ENCODE peak calls at places on chromosomes 11 and 22, in six cellular contexts. R, S, T, P, O and N are unnamed samples.

GRCh38 chr22:38849816-38850215 is 6.0 kb upstream of the NPTXR start:
- DNase-seq in R (no peak), S (no peak), T (no peak), P (no peak), O (no peak), N (no peak)

GRCh38 chr11:14455648-14456430 is 43.8 kb downstream of the COPB1 start:
- DNase-seq in R (no peak), S (no peak), T (no peak), P (no peak), O (no peak), N (no peak)

GRCh38 chr11:122210378-122210995 is 94.5 kb upstream of the BLID start:
- DNase-seq in R (no peak), S (no peak), T (no peak), P (no peak), O (no peak), N (no peak)

GRCh38 chr22:37419916-37420655 is 7.2 kb downstream of the ELFN2 start:
- DNase-seq in R (no peak), S (no peak), T (peak), P (no peak), O (no peak), N (no peak)

GRCh38 chr11:70456921-70457532 is 58.7 kb downstream of the CTTN start:
- DNase-seq in R (no peak), S (peak), T (peak), P (no peak), O (no peak), N (no peak)

GRCh38 chr11:2312232-2313042 is 10.6 kb downstream of the TSPAN32 start:
- DNase-seq in R (no peak), S (peak), T (no peak), P (no peak), O (no peak), N (no peak)

GRCh38 chr22:29799217-29799680 is 32.1 kb downstream of the UQCR10 start:
- DNase-seq in R (no peak), S (peak), T (no peak), P (no peak), O (no peak), N (no peak)

GRCh38 chr11:87173185-87174039 is 135.7 kb downstream of the TMEM135 start:
- DNase-seq in R (no peak), S (peak), T (no peak), P (no peak), O (no peak), N (no peak)

GRCh38 chr11:128624269-128625170 is 37.2 kb upstream of the ETS1 start:
- DNase-seq in R (peak), S (no peak), T (peak), P (peak), O (no peak), N (peak)

GRCh38 chr11:200224-201003 is 6.8 kb downstream of the BET1L start:
- DNase-seq in R (no peak), S (no peak), T (no peak), P (no peak), O (no peak), N (no peak)

GRCh38 chr22:44623771-44624510 is 78.1 kb upstream of the PRR5 start:
- DNase-seq in R (no peak), S (peak), T (peak), P (no peak), O (peak), N (no peak)

GRCh38 chr11:70400643-70401042 is 2.3 kb downstream of the CTTN start:
- DNase-seq in R (no peak), S (no peak), T (no peak), P (no peak), O (no peak), N (no peak)

GRCh38 chr11:20172721-20173447 is 12.6 kb upstream of the DBX1 start:
- DNase-seq in R (no peak), S (no peak), T (no peak), P (no peak), O (no peak), N (no peak)

GRCh38 chr22:48902001-48902869 is 925.4 kb downstream of the BRD1 start:
- DNase-seq in R (no peak), S (no peak), T (no peak), P (no peak), O (no peak), N (no peak)

GRCh38 chr11:61693897-61694840 is 14.0 kb downstream of the DAGLA start:
- DNase-seq in R (no peak), S (no peak), T (no peak), P (no peak), O (no peak), N (no peak)

GRCh38 chr11:61700221-61700620 is 20.0 kb downstream of the DAGLA start:
- DNase-seq in R (no peak), S (peak), T (no peak), P (no peak), O (no peak), N (no peak)

GRCh38 chr11:69888671-69889076 is 69.5 kb upstream of the FGF3 start:
- DNase-seq in R (peak), S (peak), T (peak), P (peak), O (peak), N (peak)

GRCh38 chr11:8268530-8269461 is 5.1 kb upstream of the LMO1 start:
- DNase-seq in R (no peak), S (peak), T (no peak), P (no peak), O (peak), N (no peak)

GRCh38 chr11:69471329-69472052 is 10.0 kb upstream of the LINC01488 start:
- DNase-seq in R (no peak), S (peak), T (no peak), P (peak), O (peak), N (no peak)

GRCh38 chr22:31259798-31260473 is 32.4 kb downstream of the PIK3IP1 start:
- DNase-seq in R (no peak), S (no peak), T (no peak), P (no peak), O (no peak), N (no peak)

GRCh38 chr22:38219644-38220043 is 17.9 kb downstream of the MAFF start:
- DNase-seq in R (no peak), S (no peak), T (no peak), P (no peak), O (no peak), N (no peak)

GRCh38 chr11:117045196-117045595 is 53.0 kb downstream of the SIK3 start:
- DNase-seq in R (no peak), S (peak), T (no peak), P (no peak), O (no peak), N (no peak)

GRCh38 chr11:84963240-84963639 is 663.9 kb downstream of the DLG2 start:
- DNase-seq in R (no peak), S (no peak), T (no peak), P (no peak), O (no peak), N (no peak)

GRCh38 chr11:85076535-85077330 is 550.4 kb downstream of the DLG2 start:
- DNase-seq in R (no peak), S (no peak), T (no peak), P (no peak), O (no peak), N (no peak)

GRCh38 chr11:123261345-123262106 is 66.5 kb upstream of the CLMP start:
- DNase-seq in R (peak), S (peak), T (peak), P (peak), O (peak), N (peak)

GRCh38 chr22:23401111-23401909 is 178.8 kb downstream of the IGLL1 start:
- DNase-seq in R (no peak), S (peak), T (no peak), P (no peak), O (no peak), N (no peak)

GRCh38 chr11:132343445-132343844 is 973.0 kb downstream of the NTM start:
- DNase-seq in R (no peak), S (no peak), T (peak), P (no peak), O (no peak), N (no peak)

GRCh38 chr11:72015511-72016061 is 16.9 kb downstream of the IL18BP start:
- DNase-seq in R (no peak), S (peak), T (no peak), P (no peak), O (no peak), N (no peak)

GRCh38 chr11:62444271-62444833 is 25.5 kb downstream of the SCGB1A1 start:
- DNase-seq in R (peak), S (peak), T (peak), P (peak), O (no peak), N (no peak)

GRCh38 chr22:37639771-37640590 is 512 bp downstream of the SH3BP1 start:
- DNase-seq in R (no peak), S (no peak), T (peak), P (no peak), O (no peak), N (no peak)